ENCODE peak calls at places on chromosomes 7 and 10, in five cellular contexts. F, J, G, A and K are unnamed samples.

GRCh38 chr7:125355899-125356298 is 426.3 kb upstream of the POT1 start:
- DNase-seq in A (no peak), G (no peak), F (no peak), J (no peak), K (peak)

GRCh38 chr7:18352339-18353255 is 143.0 kb upstream of the HDAC9 start:
- DNase-seq in G (no peak), J (peak), A (peak), F (peak), K (peak)

GRCh38 chr7:51350195-51350896 is 33.7 kb upstream of the COBL start:
- DNase-seq in G (no peak), F (no peak), J (no peak), A (peak), K (no peak)

GRCh38 chr7:144028547-144028946 is 20.2 kb upstream of the OR2A5 start:
- DNase-seq in J (no peak), G (no peak), F (no peak), A (no peak), K (no peak)

GRCh38 chr7:34939175-34939574 is 98.1 kb downstream of the DPY19L1 start:
- DNase-seq in J (no peak), G (no peak), A (no peak), F (no peak), K (peak)

GRCh38 chr10:58158806-58159205 is 108.9 kb downstream of the IPMK start:
- DNase-seq in A (no peak), G (no peak), F (no peak), J (no peak), K (no peak)

GRCh38 chr10:21020545-21020944 is 123.4 kb upstream of the NEBL start:
- DNase-seq in J (no peak), G (peak), A (no peak), F (peak), K (peak)

GRCh38 chr10:11430421-11431275 is 180.8 kb downstream of the USP6NL start:
- DNase-seq in F (no peak), G (no peak), J (no peak), A (no peak), K (no peak)

GRCh38 chr10:101566333-101567164 is 21.5 kb downstream of the POLL start:
- DNase-seq in F (peak), J (no peak), G (no peak), A (no peak), K (peak)

GRCh38 chr7:77409739-77410545 is 6.2 kb downstream of the GSAP start:
- DNase-seq in F (no peak), G (no peak), A (no peak), J (peak), K (no peak)

GRCh38 chr10:32922164-32922563 is 35.9 kb downstream of the ITGB1 start:
- DNase-seq in J (no peak), A (no peak), G (no peak), F (no peak), K (no peak)

GRCh38 chr10:119221666-119222065 is 14.3 kb downstream of the GRK5 start:
- DNase-seq in F (no peak), A (no peak), G (no peak), J (no peak), K (no peak)

GRCh38 chr7:27784399-27785053 is 44.6 kb downstream of the TAX1BP1 start:
- DNase-seq in G (peak), A (peak), F (no peak), J (no peak), K (peak)

GRCh38 chr7:48090095-48090805 is 1.2 kb downstream of the UPP1 start:
- DNase-seq in A (no peak), J (no peak), G (no peak), F (peak), K (peak)

GRCh38 chr7:30436046-30436445 is 42.5 kb downstream of the NOD1 start:
- DNase-seq in A (no peak), F (no peak), J (no peak), G (no peak), K (no peak)

GRCh38 chr10:74231375-74231774 is 80.4 kb downstream of the ADK start:
- DNase-seq in A (no peak), J (no peak), F (no peak), G (no peak), K (no peak)

GRCh38 chr10:71312840-71313789 is 5.9 kb upstream of the SLC29A3 start:
- DNase-seq in A (no peak), G (no peak), F (no peak), J (peak), K (no peak)

GRCh38 chr10:102298899-102299298 is 53.6 kb downstream of the GBF1 start:
- DNase-seq in F (no peak), J (no peak), A (no peak), G (no peak), K (no peak)

GRCh38 chr7:151249034-151249731 is 689 bp upstream of the SMARCD3 start:
- DNase-seq in J (no peak), F (peak), A (no peak), G (no peak), K (no peak)

GRCh38 chr10:129761573-129761972 is 202.5 kb downstream of the EBF3 start:
- DNase-seq in F (no peak), G (no peak), A (no peak), J (no peak), K (no peak)

GRCh38 chr7:117124585-117125220 is 171.4 kb downstream of the ST7 start:
- DNase-seq in F (no peak), G (peak), A (peak), J (peak), K (no peak)

GRCh38 chr10:62083413-62083794 is 181.9 kb downstream of the ARID5B start:
- DNase-seq in J (no peak), G (no peak), A (no peak), F (no peak), K (peak)

GRCh38 chr10:71234970-71235681 is 22.8 kb downstream of the UNC5B start:
- DNase-seq in A (no peak), J (peak), G (no peak), F (no peak), K (peak)

GRCh38 chr7:288671-289101 is 1.3 kb upstream of the FOXL3 start:
- DNase-seq in F (peak), A (no peak), G (no peak), J (no peak), K (no peak)

GRCh38 chr10:35007858-35008301 is 82.3 kb downstream of the CUL2 start:
- DNase-seq in J (no peak), G (no peak), F (no peak), A (no peak), K (peak)

GRCh38 chr7:18960735-18961134 is 156.7 kb downstream of the TWIST1 start:
- DNase-seq in G (no peak), J (no peak), F (no peak), A (no peak), K (no peak)

GRCh38 chr10:24706479-24707118 is 17.1 kb downstream of the ARHGAP21 start:
- DNase-seq in G (no peak), F (no peak), J (peak), A (no peak), K (no peak)

GRCh38 chr10:133379152-133379800 is at the start of gene PAOX:
- DNase-seq in J (no peak), F (peak), G (peak), A (peak), K (peak)

GRCh38 chr7:41403291-41403690 is 299.6 kb downstream of the INHBA start:
- DNase-seq in A (no peak), G (no peak), F (no peak), J (no peak), K (peak)

GRCh38 chr10:61978965-61979364 is 77.5 kb downstream of the ARID5B start:
- DNase-seq in G (no peak), J (no peak), A (no peak), F (no peak), K (no peak)

GRCh38 chr10:90321132-90321816 is 536.6 kb downstream of the HTR7 start:
- DNase-seq in G (no peak), J (no peak), F (no peak), A (no peak), K (no peak)

GRCh38 chr7:141697211-141697871 is 4.6 kb downstream of the DENND11 start:
- DNase-seq in A (peak), F (no peak), G (no peak), J (no peak), K (peak)

GRCh38 chr7:101232141-101232821 is 5.3 kb downstream of the CLDN15 start:
- DNase-seq in G (no peak), F (peak), A (peak), J (no peak), K (peak)

GRCh38 chr10:78044699-78045098 is 11.0 kb downstream of the RPS24 start:
- DNase-seq in J (no peak), F (no peak), A (no peak), G (no peak), K (no peak)

GRCh38 chr7:98185101-98185500 is 26.1 kb upstream of the BHLHA15 start:
- DNase-seq in J (no peak), F (no peak), A (no peak), G (no peak), K (no peak)

GRCh38 chr7:38463277-38464224 is 167.6 kb downstream of the AMPH start:
- DNase-seq in A (peak), F (no peak), G (peak), J (no peak), K (no peak)

GRCh38 chr7:44073664-44074348 is 8.4 kb upstream of the PGAM2 start:
- DNase-seq in G (no peak), A (no peak), F (peak), J (no peak), K (peak)

GRCh38 chr10:74189999-74190421 is 39.0 kb downstream of the ADK start:
- DNase-seq in G (peak), A (peak), F (no peak), J (peak), K (peak)

GRCh38 chr7:7251742-7252141 is 69.4 kb downstream of the C1GALT1 start:
- DNase-seq in G (no peak), A (no peak), F (no peak), J (no peak), K (no peak)

GRCh38 chr7:16590424-16590823 is 55.1 kb downstream of the ANKMY2 start:
- DNase-seq in G (no peak), F (no peak), J (no peak), A (no peak), K (no peak)